ENCODE peak calls at places on chromosomes 6 and 20, in four cellular contexts. One of them, this sample, is unnamed.
A peak's percentile ranks its signal among the peaks of the same experiment; 100 is the strongest.

GRCh38 chr6:119517428-119517827 is 167.9 kb upstream of the MAN1A1 start:
- DNase-seq in gastrocnemius medialis: no peak
- DNase-seq in body of pancreas: no peak
- DNase-seq in transverse colon: no peak
- DNase-seq in this sample: no peak

GRCh38 chr6:100420711-100421110 is 44.0 kb downstream of the SIM1 start:
- DNase-seq in gastrocnemius medialis: no peak
- DNase-seq in body of pancreas: no peak
- DNase-seq in transverse colon: no peak
- DNase-seq in this sample: no peak

GRCh38 chr6:168355716-168356522 is 36.3 kb upstream of the DACT2 start:
- DNase-seq in gastrocnemius medialis: no peak
- DNase-seq in body of pancreas: peak; percentile 70
- DNase-seq in transverse colon: peak; percentile 68
- DNase-seq in this sample: peak; percentile 85

GRCh38 chr6:150887978-150888563 is 22.6 kb downstream of the MTHFD1L start:
- DNase-seq in gastrocnemius medialis: no peak
- DNase-seq in body of pancreas: no peak
- DNase-seq in transverse colon: no peak
- DNase-seq in this sample: no peak

GRCh38 chr6:134802426-134803058 is 147.4 kb downstream of the ALDH8A1 start:
- DNase-seq in gastrocnemius medialis: no peak
- DNase-seq in body of pancreas: no peak
- DNase-seq in transverse colon: no peak
- DNase-seq in this sample: no peak

GRCh38 chr6:16322666-16323312 is 84.4 kb downstream of the GMPR start:
- DNase-seq in gastrocnemius medialis: peak; percentile 93
- DNase-seq in body of pancreas: peak; percentile 63
- DNase-seq in transverse colon: peak; percentile 63
- DNase-seq in this sample: peak; percentile 64

GRCh38 chr6:22737331-22737730 is 168.0 kb downstream of the HDGFL1 start:
- DNase-seq in gastrocnemius medialis: peak; percentile 9
- DNase-seq in body of pancreas: peak; percentile 38
- DNase-seq in transverse colon: peak; percentile 13
- DNase-seq in this sample: no peak

GRCh38 chr6:134707342-134707982 is 242.4 kb downstream of the ALDH8A1 start:
- DNase-seq in gastrocnemius medialis: no peak
- DNase-seq in body of pancreas: peak; percentile 56
- DNase-seq in transverse colon: peak; percentile 24
- DNase-seq in this sample: no peak

GRCh38 chr6:3282461-3283236 is 23.9 kb downstream of the PSMG4 start:
- DNase-seq in gastrocnemius medialis: peak; percentile 10
- DNase-seq in body of pancreas: peak; percentile 6
- DNase-seq in transverse colon: peak; percentile 3
- DNase-seq in this sample: peak; percentile 77

GRCh38 chr20:33649201-33649631 is 12.9 kb upstream of the C20orf144 start:
- DNase-seq in gastrocnemius medialis: peak; percentile 83
- DNase-seq in body of pancreas: peak; percentile 31
- DNase-seq in transverse colon: no peak
- DNase-seq in this sample: no peak

GRCh38 chr20:47677314-47678129 is 107.8 kb downstream of the SULF2 start:
- DNase-seq in gastrocnemius medialis: no peak
- DNase-seq in body of pancreas: peak; percentile 55
- DNase-seq in transverse colon: peak; percentile 42
- DNase-seq in this sample: no peak

GRCh38 chr20:25437153-25437581 is 29.7 kb downstream of the GINS1 start:
- DNase-seq in gastrocnemius medialis: no peak
- DNase-seq in body of pancreas: no peak
- DNase-seq in transverse colon: no peak
- DNase-seq in this sample: no peak

GRCh38 chr20:50883856-50884255 is 47.4 kb downstream of the ADNP start:
- DNase-seq in gastrocnemius medialis: no peak
- DNase-seq in body of pancreas: no peak
- DNase-seq in transverse colon: no peak
- DNase-seq in this sample: peak; percentile 65

GRCh38 chr6:88367248-88367647 is 201.1 kb upstream of the CNR1 start:
- DNase-seq in gastrocnemius medialis: no peak
- DNase-seq in body of pancreas: no peak
- DNase-seq in transverse colon: no peak
- DNase-seq in this sample: no peak

GRCh38 chr6:143694013-143694412 is 16.2 kb downstream of the PHACTR2 start:
- DNase-seq in gastrocnemius medialis: no peak
- DNase-seq in body of pancreas: no peak
- DNase-seq in transverse colon: no peak
- DNase-seq in this sample: no peak

GRCh38 chr6:142566628-142567396 is 265.0 kb downstream of the ADGRG6 start:
- DNase-seq in gastrocnemius medialis: no peak
- DNase-seq in body of pancreas: peak; percentile 45
- DNase-seq in transverse colon: peak; percentile 38
- DNase-seq in this sample: no peak

GRCh38 chr6:169398342-169399105 is 144.9 kb upstream of the THBS2 start:
- DNase-seq in gastrocnemius medialis: peak; percentile 60
- DNase-seq in body of pancreas: no peak
- DNase-seq in transverse colon: no peak
- DNase-seq in this sample: peak; percentile 69

GRCh38 chr6:83707829-83708545 is 914 bp downstream of the SNAP91 start:
- DNase-seq in gastrocnemius medialis: no peak
- DNase-seq in body of pancreas: peak; percentile 13
- DNase-seq in transverse colon: no peak
- DNase-seq in this sample: no peak

DNA sequence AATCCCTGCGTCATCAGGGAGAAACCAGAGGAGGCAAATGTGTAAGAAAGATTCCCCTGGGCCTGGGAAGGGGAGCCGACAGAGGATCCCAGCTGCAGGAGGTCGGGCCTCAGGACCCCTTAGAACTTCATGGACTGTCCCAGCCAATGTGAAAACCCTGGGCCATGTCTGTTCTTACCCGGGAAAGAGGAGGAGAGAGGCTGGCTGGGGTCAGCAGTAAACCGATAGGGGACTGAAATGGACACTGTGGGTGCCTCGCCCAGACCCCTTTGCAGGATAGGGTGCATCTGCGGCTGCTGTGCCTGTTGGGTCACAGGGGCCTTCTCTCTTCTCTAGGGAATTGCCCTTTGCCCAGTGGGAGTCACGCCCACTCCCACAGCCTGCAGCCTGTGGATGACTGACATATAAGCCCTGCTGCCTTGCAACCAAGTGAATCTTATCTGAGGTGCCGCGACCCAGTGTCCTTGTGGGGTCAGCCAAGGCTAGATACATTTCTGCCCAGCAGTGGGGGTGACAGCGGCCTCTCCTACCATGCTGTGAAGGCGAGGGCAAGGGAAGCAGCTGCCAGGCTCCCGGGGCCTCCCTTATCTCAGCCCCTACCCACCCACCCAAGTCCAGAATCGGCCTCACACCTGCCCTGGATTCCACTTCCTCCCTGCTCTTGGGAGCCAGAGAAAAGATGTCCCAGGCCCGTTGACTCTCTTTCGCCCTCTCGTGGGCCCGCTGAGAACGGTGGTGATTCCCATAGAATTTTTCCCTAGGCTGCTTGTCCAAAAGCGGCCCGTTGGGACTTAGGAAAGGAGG is 76.2 kb upstream of the RNF24 start:
- DNase-seq in gastrocnemius medialis: no peak
- DNase-seq in body of pancreas: peak; percentile 68
- DNase-seq in transverse colon: peak; percentile 66
- DNase-seq in this sample: peak; percentile 16
- TF ChIP-seq POLR2A in gastrocnemius medialis: no peak
- TF ChIP-seq POLR2A in body of pancreas: no peak
- TF ChIP-seq POLR2A in transverse colon: no peak
- TF ChIP-seq POLR2A in this sample: no peak

GRCh38 chr6:37314117-37314802 is 39.5 kb upstream of the RNF8 start:
- DNase-seq in gastrocnemius medialis: no peak
- DNase-seq in body of pancreas: no peak
- DNase-seq in transverse colon: no peak
- DNase-seq in this sample: no peak

GRCh38 chr6:37316071-37316470 is 37.7 kb upstream of the RNF8 start:
- DNase-seq in gastrocnemius medialis: no peak
- DNase-seq in body of pancreas: no peak
- DNase-seq in transverse colon: no peak
- DNase-seq in this sample: no peak

GRCh38 chr6:37313698-37314097 is 40.1 kb upstream of the RNF8 start:
- DNase-seq in gastrocnemius medialis: no peak
- DNase-seq in body of pancreas: no peak
- DNase-seq in transverse colon: no peak
- DNase-seq in this sample: no peak

GRCh38 chr6:37317312-37318038 is 36.3 kb upstream of the RNF8 start:
- DNase-seq in gastrocnemius medialis: no peak
- DNase-seq in body of pancreas: no peak
- DNase-seq in transverse colon: no peak
- DNase-seq in this sample: no peak

GRCh38 chr6:37314803-37315515 is 38.8 kb upstream of the RNF8 start:
- DNase-seq in gastrocnemius medialis: peak; percentile 40
- DNase-seq in body of pancreas: peak; percentile 50
- DNase-seq in transverse colon: peak; percentile 12
- DNase-seq in this sample: no peak
- TF ChIP-seq CTCF in gastrocnemius medialis: peak; percentile 49
- TF ChIP-seq CTCF in body of pancreas: peak; percentile 12
- TF ChIP-seq CTCF in transverse colon: no peak
- TF ChIP-seq CTCF in this sample: no peak

DNA sequence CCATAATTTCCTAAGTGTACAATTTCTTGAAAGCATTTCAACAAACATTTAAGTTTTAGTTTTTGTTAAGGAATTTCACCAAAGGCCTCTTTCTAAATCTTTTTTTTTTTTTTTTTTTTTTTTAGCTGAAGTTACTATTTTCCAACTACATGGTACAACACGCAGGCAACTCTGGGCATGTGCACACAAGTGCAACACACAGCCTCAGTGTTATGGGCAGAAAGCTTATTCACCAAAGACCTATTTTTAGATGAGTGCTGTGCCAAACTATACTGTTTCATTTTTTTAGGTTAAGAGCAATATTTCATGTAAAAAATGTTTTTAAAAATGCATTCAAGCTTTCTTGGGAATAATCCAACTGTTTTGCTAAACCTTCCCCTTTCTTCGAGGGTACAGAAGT is 42.0 kb upstream of the MAP3K4 start:
- DNase-seq in gastrocnemius medialis: no peak
- DNase-seq in body of pancreas: no peak
- DNase-seq in transverse colon: no peak
- DNase-seq in this sample: peak; percentile 52
- H3K4me3 ChIP-seq in gastrocnemius medialis: no peak overlapping the region
- H3K4me3 ChIP-seq in body of pancreas: no peak overlapping the region
- H3K4me3 ChIP-seq in transverse colon: no peak overlapping the region
- H3K4me3 ChIP-seq in this sample: no peak overlapping the region

GRCh38 chr6:26223677-26224546 is 136.7 kb downstream of the HFE start:
- DNase-seq in gastrocnemius medialis: no peak
- DNase-seq in body of pancreas: peak; percentile 47
- DNase-seq in transverse colon: peak; percentile 79
- DNase-seq in this sample: peak; percentile 65
- TF ChIP-seq POLR2A in gastrocnemius medialis: no peak
- TF ChIP-seq POLR2A in body of pancreas: peak; percentile 60
- TF ChIP-seq POLR2A in transverse colon: peak; percentile 83
- TF ChIP-seq POLR2A in this sample: no peak

GRCh38 chr6:125015152-125015551 is 52.9 kb downstream of the RNF217 start:
- DNase-seq in gastrocnemius medialis: no peak
- DNase-seq in body of pancreas: no peak
- DNase-seq in transverse colon: no peak
- DNase-seq in this sample: no peak
- TF ChIP-seq CTCF in gastrocnemius medialis: no peak
- TF ChIP-seq CTCF in body of pancreas: no peak
- TF ChIP-seq CTCF in transverse colon: no peak
- TF ChIP-seq CTCF in this sample: no peak

GRCh38 chr6:149233056-149233715 is 84.3 kb upstream of the TAB2 start:
- DNase-seq in gastrocnemius medialis: no peak
- DNase-seq in body of pancreas: no peak
- DNase-seq in transverse colon: no peak
- DNase-seq in this sample: no peak
- H3K4me3 ChIP-seq in gastrocnemius medialis: no peak overlapping the region
- H3K4me3 ChIP-seq in body of pancreas: no peak overlapping the region
- H3K4me3 ChIP-seq in transverse colon: no peak overlapping the region
- H3K4me3 ChIP-seq in this sample: no peak overlapping the region

GRCh38 chr20:20665200-20665599 is 47.2 kb downstream of the RALGAPA2 start:
- DNase-seq in gastrocnemius medialis: no peak
- DNase-seq in body of pancreas: no peak
- DNase-seq in transverse colon: no peak
- DNase-seq in this sample: no peak
- TF ChIP-seq POLR2A in gastrocnemius medialis: no peak
- TF ChIP-seq POLR2A in body of pancreas: no peak
- TF ChIP-seq POLR2A in transverse colon: no peak
- TF ChIP-seq POLR2A in this sample: no peak

GRCh38 chr6:111803384-111803783 is 69.9 kb downstream of the FYN start:
- DNase-seq in gastrocnemius medialis: no peak
- DNase-seq in body of pancreas: no peak
- DNase-seq in transverse colon: no peak
- DNase-seq in this sample: no peak

GRCh38 chr6:111805511-111806181 is 67.6 kb downstream of the FYN start:
- DNase-seq in gastrocnemius medialis: no peak
- DNase-seq in body of pancreas: no peak
- DNase-seq in transverse colon: no peak
- DNase-seq in this sample: no peak

GRCh38 chr6:111802720-111803119 is 70.5 kb downstream of the FYN start:
- DNase-seq in gastrocnemius medialis: no peak
- DNase-seq in body of pancreas: no peak
- DNase-seq in transverse colon: no peak
- DNase-seq in this sample: no peak

GRCh38 chr6:111803804-111804203 is 69.4 kb downstream of the FYN start:
- DNase-seq in gastrocnemius medialis: no peak
- DNase-seq in body of pancreas: no peak
- DNase-seq in transverse colon: no peak
- DNase-seq in this sample: no peak

DNA sequence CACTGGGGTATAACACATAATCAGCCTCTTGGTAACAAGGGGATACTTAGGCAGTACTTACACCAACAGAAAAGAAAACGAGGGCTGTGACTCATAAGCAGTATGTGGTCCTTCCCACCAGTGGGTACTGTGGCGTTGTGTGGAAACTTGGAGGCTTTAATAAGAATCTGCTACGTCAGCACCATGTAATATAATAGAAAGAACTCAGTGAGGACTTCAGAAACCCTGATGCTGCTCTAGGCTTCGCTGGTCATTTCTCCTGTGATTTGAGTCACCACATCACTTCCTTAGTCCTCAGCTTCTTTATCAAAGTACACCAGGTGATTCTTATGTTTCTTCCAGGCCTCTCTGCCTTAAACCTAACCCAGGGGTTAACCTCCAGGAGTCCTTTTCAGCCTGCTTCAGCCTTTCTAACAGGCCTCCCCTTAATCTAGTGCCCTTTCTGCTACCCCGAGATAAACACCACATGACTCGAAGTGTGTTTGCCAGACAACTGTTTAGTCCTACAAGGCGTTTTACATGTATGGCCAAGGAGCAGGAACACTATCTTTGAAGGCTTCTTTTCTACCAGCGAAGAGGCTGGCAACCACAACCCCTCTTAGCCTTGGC is 68.5 kb downstream of the FYN start:
- DNase-seq in gastrocnemius medialis: no peak
- DNase-seq in body of pancreas: no peak
- DNase-seq in transverse colon: peak; percentile 24
- DNase-seq in this sample: no peak
- TF ChIP-seq CTCF in gastrocnemius medialis: no peak
- TF ChIP-seq CTCF in body of pancreas: no peak
- TF ChIP-seq CTCF in transverse colon: no peak
- TF ChIP-seq CTCF in this sample: no peak